ENCODE peak calls at places on chromosomes 11 and 22, in nine cellular contexts. One of them, this sample, is unnamed.

GRCh38 chr11:68430801-68431200 is 29.8 kb upstream of the PPP6R3 start:
- DNase-seq in cardiac muscle cell: no peak
- DNase-seq in neural progenitor cell: no peak
- DNase-seq in AG04450: no peak
- DNase-seq in A549: no peak
- DNase-seq in left ventricle myocardium inferior: no peak
- DNase-seq in HCT116: no peak
- DNase-seq in PC-3: peak; percentile 70
- DNase-seq in heart right ventricle: no peak
- DNase-seq in this sample: no peak

GRCh38 chr22:39522567-39523300 is 2.4 kb downstream of the ATF4 start:
- DNase-seq in cardiac muscle cell: peak; percentile 72
- DNase-seq in neural progenitor cell: peak; percentile 23
- DNase-seq in AG04450: no peak
- DNase-seq in A549: peak; percentile 32
- DNase-seq in left ventricle myocardium inferior: no peak
- DNase-seq in HCT116: no peak
- DNase-seq in PC-3: peak; percentile 50
- DNase-seq in heart right ventricle: no peak
- DNase-seq in this sample: no peak

GRCh38 chr11:63918576-63919171 is 1.7 kb upstream of the RCOR2 start:
- DNase-seq in cardiac muscle cell: peak; percentile 43
- DNase-seq in neural progenitor cell: peak; percentile 84
- DNase-seq in AG04450: no peak
- DNase-seq in A549: no peak
- DNase-seq in left ventricle myocardium inferior: no peak
- DNase-seq in HCT116: no peak
- DNase-seq in PC-3: no peak
- DNase-seq in heart right ventricle: peak; percentile 27
- DNase-seq in this sample: no peak

GRCh38 chr11:47415949-47416472 is 7.6 kb downstream of the SLC39A13 start:
- DNase-seq in cardiac muscle cell: peak; percentile 96
- DNase-seq in neural progenitor cell: peak; percentile 29
- DNase-seq in AG04450: peak; percentile 91
- DNase-seq in A549: peak; percentile 40
- DNase-seq in left ventricle myocardium inferior: peak; percentile 86
- DNase-seq in HCT116: peak; percentile 49
- DNase-seq in PC-3: peak; percentile 89
- DNase-seq in heart right ventricle: peak; percentile 86
- DNase-seq in this sample: peak; percentile 50

GRCh38 chr11:78234006-78234405 is 45.3 kb downstream of the USP35 start:
- DNase-seq in cardiac muscle cell: no peak
- DNase-seq in neural progenitor cell: no peak
- DNase-seq in AG04450: no peak
- DNase-seq in A549: no peak
- DNase-seq in left ventricle myocardium inferior: no peak
- DNase-seq in HCT116: no peak
- DNase-seq in PC-3: no peak
- DNase-seq in heart right ventricle: no peak
- DNase-seq in this sample: no peak

GRCh38 chr11:31823372-31824371 is 12.6 kb upstream of the PAX6 start:
- DNase-seq in cardiac muscle cell: no peak
- DNase-seq in neural progenitor cell: peak; percentile 57
- DNase-seq in AG04450: no peak
- DNase-seq in A549: no peak
- DNase-seq in left ventricle myocardium inferior: no peak
- DNase-seq in HCT116: no peak
- DNase-seq in PC-3: no peak
- DNase-seq in heart right ventricle: no peak
- DNase-seq in this sample: no peak

GRCh38 chr11:105361651-105362050 is 222.1 kb upstream of the CARD18 start:
- DNase-seq in cardiac muscle cell: no peak
- DNase-seq in neural progenitor cell: no peak
- DNase-seq in AG04450: no peak
- DNase-seq in A549: no peak
- DNase-seq in left ventricle myocardium inferior: no peak
- DNase-seq in HCT116: no peak
- DNase-seq in PC-3: peak; percentile 26
- DNase-seq in heart right ventricle: no peak
- DNase-seq in this sample: no peak

GRCh38 chr11:114813216-114813615 is 134.9 kb downstream of the NXPE2 start:
- DNase-seq in cardiac muscle cell: no peak
- DNase-seq in neural progenitor cell: no peak
- DNase-seq in AG04450: no peak
- DNase-seq in A549: no peak
- DNase-seq in left ventricle myocardium inferior: no peak
- DNase-seq in HCT116: no peak
- DNase-seq in PC-3: no peak
- DNase-seq in heart right ventricle: no peak
- DNase-seq in this sample: no peak

GRCh38 chr11:130388607-130389205 is 39.7 kb downstream of the ADAMTS8 start:
- DNase-seq in cardiac muscle cell: no peak
- DNase-seq in neural progenitor cell: no peak
- DNase-seq in AG04450: no peak
- DNase-seq in A549: no peak
- DNase-seq in left ventricle myocardium inferior: no peak
- DNase-seq in HCT116: no peak
- DNase-seq in PC-3: no peak
- DNase-seq in heart right ventricle: no peak
- DNase-seq in this sample: no peak

GRCh38 chr11:101975734-101976133 is 59.4 kb upstream of the ANGPTL5 start:
- DNase-seq in cardiac muscle cell: no peak
- DNase-seq in neural progenitor cell: no peak
- DNase-seq in AG04450: no peak
- DNase-seq in A549: no peak
- DNase-seq in left ventricle myocardium inferior: no peak
- DNase-seq in HCT116: no peak
- DNase-seq in PC-3: no peak
- DNase-seq in heart right ventricle: no peak
- DNase-seq in this sample: no peak
- H3K27ac ChIP-seq in cardiac muscle cell: no peak overlapping the region
- H3K27ac ChIP-seq in neural progenitor cell: no peak overlapping the region
- H3K27ac ChIP-seq in AG04450: no peak overlapping the region
- H3K27ac ChIP-seq in A549: no peak overlapping the region
- H3K27ac ChIP-seq in left ventricle myocardium inferior: no peak overlapping the region
- H3K27ac ChIP-seq in HCT116: no peak overlapping the region
- H3K27ac ChIP-seq in PC-3: no peak overlapping the region
- H3K27ac ChIP-seq in heart right ventricle: no peak overlapping the region
- H3K27ac ChIP-seq in this sample: no peak overlapping the region

GRCh38 chr11:27909386-27909785 is 198.6 kb downstream of the KIF18A start:
- DNase-seq in cardiac muscle cell: no peak
- DNase-seq in neural progenitor cell: no peak
- DNase-seq in AG04450: no peak
- DNase-seq in A549: no peak
- DNase-seq in left ventricle myocardium inferior: no peak
- DNase-seq in HCT116: no peak
- DNase-seq in PC-3: no peak
- DNase-seq in heart right ventricle: no peak
- DNase-seq in this sample: no peak

GRCh38 chr11:27912916-27913315 is 195.0 kb downstream of the KIF18A start:
- DNase-seq in cardiac muscle cell: peak; percentile 12
- DNase-seq in neural progenitor cell: no peak
- DNase-seq in AG04450: no peak
- DNase-seq in A549: no peak
- DNase-seq in left ventricle myocardium inferior: no peak
- DNase-seq in HCT116: no peak
- DNase-seq in PC-3: no peak
- DNase-seq in heart right ventricle: no peak
- DNase-seq in this sample: no peak

GRCh38 chr11:27907534-27907933 is 200.4 kb downstream of the KIF18A start:
- DNase-seq in cardiac muscle cell: peak; percentile 28
- DNase-seq in neural progenitor cell: no peak
- DNase-seq in AG04450: no peak
- DNase-seq in A549: no peak
- DNase-seq in left ventricle myocardium inferior: no peak
- DNase-seq in HCT116: no peak
- DNase-seq in PC-3: peak; percentile 38
- DNase-seq in heart right ventricle: no peak
- DNase-seq in this sample: no peak

GRCh38 chr11:27913650-27914049 is 194.3 kb downstream of the KIF18A start:
- DNase-seq in cardiac muscle cell: peak; percentile 61
- DNase-seq in neural progenitor cell: no peak
- DNase-seq in AG04450: no peak
- DNase-seq in A549: no peak
- DNase-seq in left ventricle myocardium inferior: no peak
- DNase-seq in HCT116: no peak
- DNase-seq in PC-3: peak; percentile 23
- DNase-seq in heart right ventricle: no peak
- DNase-seq in this sample: no peak

DNA sequence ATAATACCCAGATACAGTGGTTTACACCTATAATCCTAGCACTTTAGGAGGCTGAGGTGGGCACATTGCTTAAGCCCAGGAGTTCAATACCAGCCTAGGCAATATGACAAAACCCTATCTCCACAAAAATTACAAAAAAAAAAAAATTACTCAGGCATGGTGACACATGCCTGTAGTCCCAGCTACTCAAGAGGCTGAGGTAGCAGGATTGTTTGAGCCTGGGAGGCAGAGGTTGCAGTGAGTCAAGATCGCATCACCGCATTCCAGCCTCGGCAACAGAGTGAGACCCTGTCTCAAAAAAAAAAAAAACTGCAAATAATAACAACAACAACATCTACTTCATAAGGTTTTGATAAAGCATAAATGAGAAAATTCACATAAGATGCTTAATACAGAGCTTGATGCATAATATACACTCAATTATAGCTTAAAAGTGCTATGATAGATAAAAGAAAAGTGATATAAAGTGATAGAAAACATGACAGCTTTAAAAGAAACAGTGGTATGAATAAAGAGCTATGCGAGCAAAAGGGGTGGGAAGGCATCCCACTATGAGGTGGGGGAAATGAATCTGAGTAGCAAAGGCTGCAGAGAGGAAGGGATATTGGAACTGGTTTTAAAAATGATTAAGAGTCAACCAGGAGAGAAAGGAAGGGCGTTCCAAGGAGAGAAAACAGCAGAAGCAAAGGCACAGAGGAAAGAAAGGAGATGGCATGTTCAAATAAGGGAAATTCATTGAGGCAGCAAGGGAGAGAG is 197.6 kb downstream of the KIF18A start:
- DNase-seq in cardiac muscle cell: peak; percentile 15
- DNase-seq in neural progenitor cell: no peak
- DNase-seq in AG04450: no peak
- DNase-seq in A549: no peak
- DNase-seq in left ventricle myocardium inferior: no peak
- DNase-seq in HCT116: no peak
- DNase-seq in PC-3: peak; percentile 85
- DNase-seq in heart right ventricle: no peak
- DNase-seq in this sample: no peak
- H3K27ac ChIP-seq in cardiac muscle cell: no peak overlapping the region
- H3K27ac ChIP-seq in neural progenitor cell: no peak overlapping the region
- H3K27ac ChIP-seq in AG04450: no peak overlapping the region
- H3K27ac ChIP-seq in A549: peak overlapping the region; percentile 55
- H3K27ac ChIP-seq in left ventricle myocardium inferior: no peak overlapping the region
- H3K27ac ChIP-seq in HCT116: peak overlapping the region; percentile 40
- H3K27ac ChIP-seq in PC-3: peak overlapping the region; percentile 37
- H3K27ac ChIP-seq in heart right ventricle: no peak overlapping the region
- H3K27ac ChIP-seq in this sample: no peak overlapping the region

GRCh38 chr11:120119121-120119520 is 18.8 kb downstream of the TRIM29 start:
- DNase-seq in cardiac muscle cell: no peak
- DNase-seq in neural progenitor cell: no peak
- DNase-seq in AG04450: no peak
- DNase-seq in A549: no peak
- DNase-seq in left ventricle myocardium inferior: no peak
- DNase-seq in HCT116: no peak
- DNase-seq in PC-3: no peak
- DNase-seq in heart right ventricle: no peak
- DNase-seq in this sample: no peak
- H3K27ac ChIP-seq in cardiac muscle cell: no peak overlapping the region
- H3K27ac ChIP-seq in neural progenitor cell: no peak overlapping the region
- H3K27ac ChIP-seq in AG04450: no peak overlapping the region
- H3K27ac ChIP-seq in A549: no peak overlapping the region
- H3K27ac ChIP-seq in left ventricle myocardium inferior: no peak overlapping the region
- H3K27ac ChIP-seq in HCT116: no peak overlapping the region
- H3K27ac ChIP-seq in PC-3: no peak overlapping the region
- H3K27ac ChIP-seq in heart right ventricle: no peak overlapping the region
- H3K27ac ChIP-seq in this sample: no peak overlapping the region

DNA sequence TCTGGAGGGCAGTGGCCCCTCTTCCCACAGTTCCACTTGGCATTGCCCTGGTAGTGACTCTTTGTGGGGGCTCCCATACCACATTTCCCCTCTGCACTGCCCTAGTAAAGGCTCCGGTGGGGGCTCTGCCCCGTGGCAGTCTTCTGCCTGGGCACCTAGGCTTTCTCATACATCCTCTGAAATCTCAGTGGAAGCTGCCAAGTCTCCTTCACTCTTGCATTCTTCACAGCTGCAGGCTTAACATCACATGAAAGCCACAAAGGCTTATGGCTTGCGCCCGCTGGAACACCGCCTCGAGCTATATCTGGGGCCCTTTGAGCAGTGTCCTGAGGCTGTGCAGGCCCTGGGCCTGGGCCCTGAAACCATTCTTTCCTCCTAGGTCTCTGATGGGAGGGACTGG is 25.3 kb downstream of the PLEKHB1 start:
- DNase-seq in cardiac muscle cell: no peak
- DNase-seq in neural progenitor cell: no peak
- DNase-seq in AG04450: no peak
- DNase-seq in A549: no peak
- DNase-seq in left ventricle myocardium inferior: peak; percentile 31
- DNase-seq in HCT116: no peak
- DNase-seq in PC-3: no peak
- DNase-seq in heart right ventricle: peak; percentile 27
- DNase-seq in this sample: no peak
- H3K27ac ChIP-seq in cardiac muscle cell: no peak overlapping the region
- H3K27ac ChIP-seq in neural progenitor cell: no peak overlapping the region
- H3K27ac ChIP-seq in AG04450: no peak overlapping the region
- H3K27ac ChIP-seq in A549: no peak overlapping the region
- H3K27ac ChIP-seq in left ventricle myocardium inferior: peak overlapping the region; percentile 68
- H3K27ac ChIP-seq in HCT116: no peak overlapping the region
- H3K27ac ChIP-seq in PC-3: no peak overlapping the region
- H3K27ac ChIP-seq in heart right ventricle: peak overlapping the region; percentile 37
- H3K27ac ChIP-seq in this sample: no peak overlapping the region

GRCh38 chr22:20319041-20319744 is 667 bp downstream of the DGCR6L start:
- DNase-seq in cardiac muscle cell: no peak
- DNase-seq in neural progenitor cell: peak; percentile 66
- DNase-seq in AG04450: no peak
- DNase-seq in A549: no peak
- DNase-seq in left ventricle myocardium inferior: no peak
- DNase-seq in HCT116: no peak
- DNase-seq in PC-3: no peak
- DNase-seq in heart right ventricle: no peak
- DNase-seq in this sample: no peak
- H3K27ac ChIP-seq in cardiac muscle cell: peak overlapping the region; percentile 86
- H3K27ac ChIP-seq in neural progenitor cell: no peak overlapping the region
- H3K27ac ChIP-seq in AG04450: no peak overlapping the region
- H3K27ac ChIP-seq in A549: peak overlapping the region; percentile 97
- H3K27ac ChIP-seq in left ventricle myocardium inferior: peak overlapping the region; percentile 91
- H3K27ac ChIP-seq in HCT116: peak overlapping the region; percentile 91
- H3K27ac ChIP-seq in PC-3: no peak overlapping the region
- H3K27ac ChIP-seq in heart right ventricle: peak overlapping the region; percentile 96
- H3K27ac ChIP-seq in this sample: peak overlapping the region; percentile 48

DNA sequence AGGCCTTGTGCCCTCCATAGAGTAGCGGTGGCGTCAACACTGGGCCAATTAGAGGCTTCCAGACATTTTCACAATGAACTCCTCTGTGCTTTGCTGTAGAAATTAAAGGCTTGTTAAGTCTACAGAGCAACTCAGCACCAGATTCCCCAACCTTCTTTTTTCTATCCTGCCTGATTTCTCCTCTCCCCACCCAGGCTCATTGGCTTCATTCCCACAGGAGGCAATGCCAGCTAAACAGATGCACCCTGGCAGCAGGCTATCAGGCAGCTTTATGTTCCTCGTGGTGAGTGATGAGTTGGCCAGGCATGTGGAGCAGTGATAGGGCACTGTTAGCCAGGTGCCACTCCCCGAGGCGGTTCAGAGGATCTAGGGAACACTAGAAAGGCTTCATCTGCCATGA is 4.8 kb downstream of the DIXDC1 start:
- DNase-seq in cardiac muscle cell: no peak
- DNase-seq in neural progenitor cell: no peak
- DNase-seq in AG04450: no peak
- DNase-seq in A549: no peak
- DNase-seq in left ventricle myocardium inferior: peak; percentile 51
- DNase-seq in HCT116: no peak
- DNase-seq in PC-3: peak; percentile 35
- DNase-seq in heart right ventricle: peak; percentile 62
- DNase-seq in this sample: no peak
- H3K27ac ChIP-seq in cardiac muscle cell: no peak overlapping the region
- H3K27ac ChIP-seq in neural progenitor cell: no peak overlapping the region
- H3K27ac ChIP-seq in AG04450: no peak overlapping the region
- H3K27ac ChIP-seq in A549: peak overlapping the region; percentile 85
- H3K27ac ChIP-seq in left ventricle myocardium inferior: peak overlapping the region; percentile 86
- H3K27ac ChIP-seq in HCT116: no peak overlapping the region
- H3K27ac ChIP-seq in PC-3: no peak overlapping the region
- H3K27ac ChIP-seq in heart right ventricle: peak overlapping the region; percentile 65
- H3K27ac ChIP-seq in this sample: peak overlapping the region; percentile 89

This sample was measured in epithelial cell of prostate.